ENCODE peak calls at places on chromosome 17, in eight cellular contexts. One of them, this sample, is unnamed.

GRCh38 chr17:63841350-63842172 is 924 bp downstream of the SMARCD2 start:
- DNase-seq in aorta: peak; percentile 82
- DNase-seq in mammary epithelial cell: peak; percentile 46
- DNase-seq in neural progenitor cell: peak; percentile 71
- DNase-seq in CD8-positive, alpha-beta T cell: no peak
- DNase-seq in ovary: peak; percentile 75
- DNase-seq in upper lobe of right lung: peak; percentile 80
- DNase-seq in breast epithelium: peak; percentile 60
- DNase-seq in this sample: no peak

GRCh38 chr17:20995873-20996723 is 46.7 kb downstream of the USP22 start:
- DNase-seq in neural progenitor cell: no peak
- DNase-seq in upper lobe of right lung: peak; percentile 45
- DNase-seq in ovary: no peak
- DNase-seq in CD8-positive, alpha-beta T cell: no peak
- DNase-seq in breast epithelium: peak; percentile 45
- DNase-seq in aorta: no peak
- DNase-seq in mammary epithelial cell: no peak
- DNase-seq in this sample: no peak

GRCh38 chr17:37483311-37484039 is 6.2 kb upstream of the DUSP14 start:
- DNase-seq in breast epithelium: no peak
- DNase-seq in ovary: no peak
- DNase-seq in upper lobe of right lung: no peak
- DNase-seq in mammary epithelial cell: no peak
- DNase-seq in CD8-positive, alpha-beta T cell: no peak
- DNase-seq in aorta: no peak
- DNase-seq in neural progenitor cell: no peak
- DNase-seq in this sample: no peak

GRCh38 chr17:37742762-37743611 is 1.9 kb downstream of the HNF1B start:
- DNase-seq in breast epithelium: no peak
- DNase-seq in aorta: no peak
- DNase-seq in CD8-positive, alpha-beta T cell: no peak
- DNase-seq in upper lobe of right lung: no peak
- DNase-seq in ovary: no peak
- DNase-seq in neural progenitor cell: peak; percentile 59
- DNase-seq in mammary epithelial cell: no peak
- DNase-seq in this sample: no peak

GRCh38 chr17:40071720-40072480 is 9.1 kb downstream of the THRA start:
- DNase-seq in aorta: peak; percentile 90
- DNase-seq in breast epithelium: peak; percentile 87
- DNase-seq in upper lobe of right lung: peak; percentile 90
- DNase-seq in neural progenitor cell: no peak
- DNase-seq in CD8-positive, alpha-beta T cell: no peak
- DNase-seq in mammary epithelial cell: no peak
- DNase-seq in ovary: peak; percentile 81
- DNase-seq in this sample: no peak

GRCh38 chr17:14428640-14429029 is 127.8 kb downstream of the HS3ST3B1 start:
- DNase-seq in mammary epithelial cell: no peak
- DNase-seq in breast epithelium: no peak
- DNase-seq in neural progenitor cell: no peak
- DNase-seq in ovary: no peak
- DNase-seq in upper lobe of right lung: no peak
- DNase-seq in aorta: no peak
- DNase-seq in CD8-positive, alpha-beta T cell: peak; percentile 18
- DNase-seq in this sample: no peak

GRCh38 chr17:66426397-66427033 is 124.1 kb downstream of the PRKCA start:
- DNase-seq in ovary: no peak
- DNase-seq in upper lobe of right lung: no peak
- DNase-seq in neural progenitor cell: no peak
- DNase-seq in mammary epithelial cell: no peak
- DNase-seq in CD8-positive, alpha-beta T cell: peak; percentile 21
- DNase-seq in breast epithelium: no peak
- DNase-seq in aorta: no peak
- DNase-seq in this sample: peak; percentile 8

GRCh38 chr17:46862949-46863348 is 11.6 kb downstream of the WNT9B start:
- DNase-seq in ovary: no peak
- DNase-seq in CD8-positive, alpha-beta T cell: no peak
- DNase-seq in neural progenitor cell: peak; percentile 80
- DNase-seq in breast epithelium: no peak
- DNase-seq in upper lobe of right lung: no peak
- DNase-seq in aorta: no peak
- DNase-seq in mammary epithelial cell: no peak
- DNase-seq in this sample: no peak

GRCh38 chr17:76736349-76737081 is 616 bp downstream of the SRSF2 start:
- DNase-seq in breast epithelium: peak; percentile 83
- DNase-seq in CD8-positive, alpha-beta T cell: peak; percentile 60
- DNase-seq in neural progenitor cell: peak; percentile 91
- DNase-seq in upper lobe of right lung: peak; percentile 91
- DNase-seq in mammary epithelial cell: peak; percentile 49
- DNase-seq in ovary: peak; percentile 81
- DNase-seq in aorta: peak; percentile 93
- DNase-seq in this sample: peak; percentile 64

GRCh38 chr17:45705123-45706009 is 78.8 kb upstream of the CRHR1 start:
- DNase-seq in upper lobe of right lung: no peak
- DNase-seq in neural progenitor cell: no peak
- DNase-seq in breast epithelium: no peak
- DNase-seq in aorta: no peak
- DNase-seq in ovary: no peak
- DNase-seq in CD8-positive, alpha-beta T cell: no peak
- DNase-seq in mammary epithelial cell: peak; percentile 95
- DNase-seq in this sample: no peak

GRCh38 chr17:75549246-75550138 is 24.0 kb downstream of the LLGL2 start:
- DNase-seq in neural progenitor cell: peak; percentile 82
- DNase-seq in aorta: no peak
- DNase-seq in upper lobe of right lung: peak; percentile 94
- DNase-seq in CD8-positive, alpha-beta T cell: no peak
- DNase-seq in breast epithelium: peak; percentile 87
- DNase-seq in mammary epithelial cell: peak; percentile 71
- DNase-seq in ovary: no peak
- DNase-seq in this sample: no peak

GRCh38 chr17:7634384-7634783 is 4.4 kb downstream of the SHBG start:
- DNase-seq in breast epithelium: no peak
- DNase-seq in upper lobe of right lung: no peak
- DNase-seq in aorta: no peak
- DNase-seq in mammary epithelial cell: no peak
- DNase-seq in neural progenitor cell: peak; percentile 77
- DNase-seq in ovary: peak; percentile 80
- DNase-seq in CD8-positive, alpha-beta T cell: no peak
- DNase-seq in this sample: no peak

GRCh38 chr17:40518401-40519088 is 17.1 kb upstream of the TNS4 start:
- DNase-seq in upper lobe of right lung: peak; percentile 61
- DNase-seq in CD8-positive, alpha-beta T cell: no peak
- DNase-seq in aorta: peak; percentile 42
- DNase-seq in breast epithelium: peak; percentile 48
- DNase-seq in neural progenitor cell: no peak
- DNase-seq in mammary epithelial cell: peak; percentile 89
- DNase-seq in ovary: no peak
- DNase-seq in this sample: no peak

GRCh38 chr17:57746221-57746620 is 1.1 kb upstream of the CCDC182 start:
- DNase-seq in breast epithelium: no peak
- DNase-seq in CD8-positive, alpha-beta T cell: no peak
- DNase-seq in upper lobe of right lung: no peak
- DNase-seq in aorta: no peak
- DNase-seq in neural progenitor cell: no peak
- DNase-seq in mammary epithelial cell: no peak
- DNase-seq in ovary: no peak
- DNase-seq in this sample: no peak

GRCh38 chr17:47902039-47902744 is 6.2 kb downstream of the SP2 start:
- DNase-seq in ovary: no peak
- DNase-seq in upper lobe of right lung: no peak
- DNase-seq in neural progenitor cell: peak; percentile 50
- DNase-seq in breast epithelium: peak; percentile 19
- DNase-seq in CD8-positive, alpha-beta T cell: no peak
- DNase-seq in mammary epithelial cell: no peak
- DNase-seq in aorta: no peak
- DNase-seq in this sample: no peak

GRCh38 chr17:47901423-47901822 is 5.4 kb downstream of the SP2 start:
- DNase-seq in mammary epithelial cell: no peak
- DNase-seq in CD8-positive, alpha-beta T cell: no peak
- DNase-seq in ovary: no peak
- DNase-seq in neural progenitor cell: no peak
- DNase-seq in upper lobe of right lung: no peak
- DNase-seq in breast epithelium: no peak
- DNase-seq in aorta: peak; percentile 61
- DNase-seq in this sample: no peak

GRCh38 chr17:47905221-47905733 is 9.2 kb downstream of the SP2 start:
- DNase-seq in upper lobe of right lung: no peak
- DNase-seq in aorta: peak; percentile 89
- DNase-seq in breast epithelium: peak; percentile 83
- DNase-seq in CD8-positive, alpha-beta T cell: no peak
- DNase-seq in mammary epithelial cell: peak; percentile 67
- DNase-seq in ovary: peak; percentile 81
- DNase-seq in neural progenitor cell: peak; percentile 49
- DNase-seq in this sample: no peak

GRCh38 chr17:47907932-47908562 is 12.0 kb downstream of the SP2 start:
- DNase-seq in aorta: no peak
- DNase-seq in mammary epithelial cell: peak; percentile 11
- DNase-seq in ovary: no peak
- DNase-seq in breast epithelium: no peak
- DNase-seq in neural progenitor cell: no peak
- DNase-seq in CD8-positive, alpha-beta T cell: no peak
- DNase-seq in upper lobe of right lung: no peak
- DNase-seq in this sample: no peak

DNA sequence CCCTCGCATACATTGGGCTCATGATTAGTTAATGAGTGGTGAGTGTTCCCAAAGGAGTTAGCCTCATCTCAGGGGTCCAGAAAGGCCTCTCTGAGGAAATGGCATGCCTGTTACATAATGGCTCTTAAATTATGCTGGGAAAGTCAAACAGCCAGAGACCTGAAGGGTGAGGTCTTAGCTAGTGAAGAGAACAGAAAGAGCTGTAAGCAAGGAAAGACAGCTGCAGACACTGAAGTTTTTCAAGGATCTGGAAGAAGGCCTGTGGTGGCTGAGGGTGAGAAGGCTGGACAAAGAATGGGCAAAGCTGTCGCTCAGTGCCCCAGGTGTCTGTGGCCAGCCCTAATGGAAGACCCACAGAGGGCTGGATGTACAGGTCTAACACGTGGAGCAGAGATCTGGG is 10.4 kb downstream of the SP2 start:
- DNase-seq in ovary: no peak
- DNase-seq in upper lobe of right lung: no peak
- DNase-seq in breast epithelium: no peak
- DNase-seq in CD8-positive, alpha-beta T cell: no peak
- DNase-seq in neural progenitor cell: no peak
- DNase-seq in mammary epithelial cell: no peak
- DNase-seq in aorta: no peak
- DNase-seq in this sample: no peak
- H3K27ac ChIP-seq in ovary: no peak overlapping the region
- H3K27ac ChIP-seq in upper lobe of right lung: peak overlapping the region; percentile 83
- H3K27ac ChIP-seq in breast epithelium: peak overlapping the region; percentile 89
- H3K27ac ChIP-seq in CD8-positive, alpha-beta T cell: no peak overlapping the region
- H3K27ac ChIP-seq in neural progenitor cell: no peak overlapping the region
- H3K27ac ChIP-seq in mammary epithelial cell: no peak overlapping the region
- H3K27ac ChIP-seq in aorta: peak overlapping the region; percentile 91
- H3K27ac ChIP-seq in this sample: no peak overlapping the region

GRCh38 chr17:411416-412120 is 59.0 kb upstream of the RPH3AL start:
- DNase-seq in upper lobe of right lung: no peak
- DNase-seq in breast epithelium: no peak
- DNase-seq in ovary: no peak
- DNase-seq in aorta: peak; percentile 49
- DNase-seq in mammary epithelial cell: no peak
- DNase-seq in CD8-positive, alpha-beta T cell: no peak
- DNase-seq in neural progenitor cell: no peak
- DNase-seq in this sample: no peak
- H3K4me3 ChIP-seq in upper lobe of right lung: no peak overlapping the region
- H3K4me3 ChIP-seq in breast epithelium: no peak overlapping the region
- H3K4me3 ChIP-seq in ovary: no peak overlapping the region
- H3K4me3 ChIP-seq in aorta: no peak overlapping the region
- H3K4me3 ChIP-seq in mammary epithelial cell: no peak overlapping the region
- H3K4me3 ChIP-seq in CD8-positive, alpha-beta T cell: peak overlapping the region; percentile 72
- H3K4me3 ChIP-seq in neural progenitor cell: no peak overlapping the region
- H3K4me3 ChIP-seq in this sample: no peak overlapping the region

GRCh38 chr17:78180508-78180907 is 6.3 kb downstream of the TK1 start:
- DNase-seq in upper lobe of right lung: no peak
- DNase-seq in mammary epithelial cell: no peak
- DNase-seq in breast epithelium: no peak
- DNase-seq in aorta: no peak
- DNase-seq in CD8-positive, alpha-beta T cell: no peak
- DNase-seq in neural progenitor cell: no peak
- DNase-seq in ovary: no peak
- DNase-seq in this sample: no peak
- H3K27ac ChIP-seq in upper lobe of right lung: peak overlapping the region; percentile 53
- H3K27ac ChIP-seq in mammary epithelial cell: no peak overlapping the region
- H3K27ac ChIP-seq in breast epithelium: peak overlapping the region; percentile 92
- H3K27ac ChIP-seq in aorta: no peak overlapping the region
- H3K27ac ChIP-seq in CD8-positive, alpha-beta T cell: no peak overlapping the region
- H3K27ac ChIP-seq in neural progenitor cell: no peak overlapping the region
- H3K27ac ChIP-seq in ovary: peak overlapping the region; percentile 71
- H3K27ac ChIP-seq in this sample: no peak overlapping the region

GRCh38 chr17:81128338-81128737 is 37.0 kb upstream of the PVALEF start:
- DNase-seq in ovary: no peak
- DNase-seq in breast epithelium: no peak
- DNase-seq in aorta: no peak
- DNase-seq in mammary epithelial cell: no peak
- DNase-seq in CD8-positive, alpha-beta T cell: no peak
- DNase-seq in upper lobe of right lung: no peak
- DNase-seq in neural progenitor cell: no peak
- DNase-seq in this sample: no peak

GRCh38 chr17:81126281-81127132 is 38.8 kb upstream of the PVALEF start:
- DNase-seq in ovary: no peak
- DNase-seq in aorta: no peak
- DNase-seq in CD8-positive, alpha-beta T cell: no peak
- DNase-seq in neural progenitor cell: no peak
- DNase-seq in upper lobe of right lung: no peak
- DNase-seq in breast epithelium: no peak
- DNase-seq in mammary epithelial cell: no peak
- DNase-seq in this sample: no peak

GRCh38 chr17:81127133-81127455 is 38.2 kb upstream of the PVALEF start:
- DNase-seq in aorta: no peak
- DNase-seq in neural progenitor cell: no peak
- DNase-seq in mammary epithelial cell: no peak
- DNase-seq in upper lobe of right lung: no peak
- DNase-seq in ovary: no peak
- DNase-seq in CD8-positive, alpha-beta T cell: no peak
- DNase-seq in breast epithelium: no peak
- DNase-seq in this sample: no peak

GRCh38 chr17:81128774-81129173 is 36.5 kb upstream of the PVALEF start:
- DNase-seq in upper lobe of right lung: no peak
- DNase-seq in neural progenitor cell: no peak
- DNase-seq in breast epithelium: no peak
- DNase-seq in mammary epithelial cell: no peak
- DNase-seq in ovary: no peak
- DNase-seq in CD8-positive, alpha-beta T cell: no peak
- DNase-seq in aorta: no peak
- DNase-seq in this sample: no peak

DNA sequence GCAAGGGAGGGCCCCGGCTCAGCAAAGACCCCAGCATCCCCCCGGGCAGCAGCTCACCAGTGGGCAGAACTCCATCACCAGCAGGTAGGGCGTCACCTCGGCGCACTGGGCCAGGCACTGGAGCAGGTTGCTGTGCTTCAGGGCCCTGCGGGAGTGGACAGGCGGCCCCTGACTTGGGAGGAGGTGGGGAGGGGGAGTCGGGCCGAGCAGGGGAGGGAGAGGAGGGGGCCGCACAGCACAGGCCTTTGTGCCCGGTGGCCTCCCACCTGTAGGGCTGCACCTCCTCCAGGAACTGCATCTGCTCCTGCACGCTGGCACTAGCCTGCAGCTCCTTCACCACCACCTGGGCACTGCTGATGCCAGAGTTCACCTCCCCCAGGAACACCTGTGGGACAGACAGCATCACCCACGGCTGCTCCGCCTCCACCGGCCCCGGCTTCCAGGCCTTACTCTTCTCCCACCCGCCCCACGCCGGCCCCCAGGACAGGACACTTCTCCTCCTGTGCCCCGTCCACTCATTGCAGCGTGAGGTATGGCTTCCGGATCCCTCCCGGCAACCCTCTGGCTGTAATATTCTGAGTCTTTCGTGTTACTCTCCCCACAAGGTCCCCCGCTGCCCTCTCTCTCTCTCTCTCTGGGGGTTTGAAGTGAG is 37.7 kb upstream of the PVALEF start:
- DNase-seq in ovary: no peak
- DNase-seq in breast epithelium: no peak
- DNase-seq in upper lobe of right lung: no peak
- DNase-seq in mammary epithelial cell: no peak
- DNase-seq in neural progenitor cell: no peak
- DNase-seq in aorta: no peak
- DNase-seq in CD8-positive, alpha-beta T cell: no peak
- DNase-seq in this sample: no peak
- H3K4me3 ChIP-seq in ovary: no peak overlapping the region
- H3K4me3 ChIP-seq in breast epithelium: no peak overlapping the region
- H3K4me3 ChIP-seq in upper lobe of right lung: no peak overlapping the region
- H3K4me3 ChIP-seq in mammary epithelial cell: no peak overlapping the region
- H3K4me3 ChIP-seq in neural progenitor cell: no peak overlapping the region
- H3K4me3 ChIP-seq in aorta: no peak overlapping the region
- H3K4me3 ChIP-seq in CD8-positive, alpha-beta T cell: no peak overlapping the region
- H3K4me3 ChIP-seq in this sample: no peak overlapping the region